ENCODE peak calls at places on chromosomes 12 and 14, in seven cellular contexts. Q, T, X, P, A, L and F are unnamed samples.

GRCh38 chr14:98234208-98234607 is 1037.8 kb downstream of the BCL11B start:
- DNase-seq in Q (no peak), T (no peak), X (no peak), P (no peak), A (no peak), L (no peak), F (no peak)

GRCh38 chr12:22234561-22234960 is 99.9 kb downstream of the ST8SIA1 start:
- DNase-seq in Q (peak; percentile 69), T (no peak), X (no peak), P (no peak), A (no peak), L (no peak), F (no peak)

GRCh38 chr14:79661762-79662161 is 549.5 kb downstream of the DIO2 start:
- DNase-seq in Q (peak; percentile 56), T (no peak), X (no peak), P (no peak), A (no peak), L (no peak), F (peak; percentile 1)

GRCh38 chr14:77882098-77882497 is 82.2 kb downstream of the ADCK1 start:
- DNase-seq in Q (no peak), T (no peak), X (no peak), P (no peak), A (no peak), L (no peak), F (peak; percentile 36)

GRCh38 chr14:96741151-96741977 is 55.8 kb upstream of the VRK1 start:
- DNase-seq in Q (peak; percentile 15), T (peak; percentile 73), X (peak; percentile 66), P (peak; percentile 46), A (peak; percentile 78), L (peak; percentile 10), F (peak; percentile 46)

GRCh38 chr14:50067723-50068495 is 48.5 kb downstream of the VCPKMT start:
- DNase-seq in Q (peak; percentile 81), T (no peak), X (no peak), P (peak; percentile 22), A (no peak), L (no peak), F (no peak)

GRCh38 chr12:82090188-82090587 is 268.0 kb downstream of the CCDC59 start:
- DNase-seq in Q (no peak), T (no peak), X (no peak), P (no peak), A (no peak), L (no peak), F (no peak)

GRCh38 chr12:6872073-6873048 is 742 bp downstream of the SPSB2 start:
- DNase-seq in Q (peak; percentile 64), T (peak; percentile 95), X (peak; percentile 87), P (peak; percentile 86), A (peak; percentile 86), L (no peak), F (peak; percentile 73)

GRCh38 chr14:28760431-28760996 is 6.1 kb upstream of the FOXG1 start:
- DNase-seq in Q (no peak), T (no peak), X (no peak), P (no peak), A (no peak), L (no peak), F (no peak)

DNA sequence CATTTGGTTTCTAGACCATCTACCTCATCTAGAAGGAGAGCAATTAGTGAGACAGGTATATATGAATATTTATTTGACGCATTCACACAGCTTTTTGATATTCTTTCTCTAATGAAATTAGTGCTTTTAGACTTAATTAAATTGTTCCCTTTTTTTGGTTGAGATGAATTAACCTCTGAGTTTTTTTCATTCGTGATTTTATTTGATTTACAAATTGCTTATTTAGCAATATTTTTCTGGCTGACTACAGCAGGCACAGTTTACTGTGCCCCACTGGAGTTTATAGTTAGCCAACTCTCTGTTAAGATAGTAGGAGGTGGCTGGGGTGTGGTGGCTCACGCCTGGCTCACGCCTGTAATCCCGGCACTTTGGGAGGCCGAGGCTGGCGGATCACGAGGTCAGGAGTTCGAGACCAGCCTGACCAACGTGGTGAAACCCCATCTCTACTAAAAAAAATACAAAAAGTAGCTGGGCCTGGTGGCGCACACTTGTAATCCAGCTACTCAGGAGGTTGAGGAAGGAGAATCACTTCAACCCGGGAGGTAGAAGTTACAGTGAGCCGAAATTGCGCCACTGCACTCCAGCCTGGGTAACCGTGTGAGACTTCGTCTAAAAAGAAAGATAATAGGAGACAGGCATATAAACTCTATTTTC is 16.7 kb downstream of the MDM2 start:
- DNase-seq in Q (no peak), T (no peak), X (no peak), P (no peak), A (no peak), L (no peak), F (no peak)
- H3K4me1 ChIP-seq in Q (peaks cover 6% of the 10 kb centered on the region), T (no peaks in the 10 kb centered on the region), X (no peaks in the 10 kb centered on the region), P (no peaks in the 10 kb centered on the region), A (no peaks in the 10 kb centered on the region), L (no peaks in the 10 kb centered on the region), F (peaks cover 8% of the 10 kb centered on the region)

DNA sequence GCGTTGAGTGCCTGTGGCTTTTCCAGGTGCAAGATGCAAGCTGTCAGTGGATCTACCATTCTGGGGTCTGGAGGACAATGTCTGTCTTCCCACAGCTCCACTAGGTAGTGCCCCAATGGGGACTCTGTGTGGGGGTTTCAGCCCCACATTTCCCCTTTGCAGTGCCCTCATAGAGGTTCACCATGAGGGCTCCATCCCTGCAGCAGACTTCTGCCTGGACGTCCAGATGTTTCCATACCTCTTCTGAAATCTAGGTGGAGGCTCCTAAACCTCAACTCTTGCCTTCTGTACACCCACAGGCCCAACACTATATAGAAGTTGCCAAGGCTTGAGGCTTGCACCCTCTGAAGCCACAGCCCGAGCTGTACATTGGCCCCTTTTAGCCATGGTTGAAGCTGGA is 52.9 kb downstream of the PRKCH start:
- DNase-seq in Q (no peak), T (no peak), X (no peak), P (no peak), A (no peak), L (no peak), F (no peak)
- H3K4ac ChIP-seq in Q (no peak overlapping the region), T (no peak overlapping the region), X (no peak overlapping the region), P (no peak overlapping the region), A (peak overlapping the region; percentile 37), L (no peak overlapping the region), F (no peak overlapping the region)

GRCh38 chr14:58629273-58629672 is 8.5 kb upstream of the DACT1 start:
- DNase-seq in Q (no peak), T (no peak), X (no peak), P (no peak), A (no peak), L (no peak), F (no peak)
- H3K4me1 ChIP-seq in Q (peaks cover 1% of the 10 kb centered on the region), T (peaks cover 12% of the 10 kb centered on the region), X (no peaks in the 10 kb centered on the region), P (peaks cover 22% of the 10 kb centered on the region), A (peaks cover 11% of the 10 kb centered on the region), L (peaks cover 17% of the 10 kb centered on the region), F (peaks cover 1% of the 10 kb centered on the region)

GRCh38 chr12:46153267-46153872 is 115.5 kb downstream of the SLC38A1 start:
- DNase-seq in Q (peak; percentile 52), T (no peak), X (no peak), P (peak; percentile 33), A (peak; percentile 48), L (no peak), F (peak; percentile 42)
- H3K4ac ChIP-seq in Q (no peak overlapping the region), T (no peak overlapping the region), X (no peak overlapping the region), P (no peak overlapping the region), A (no peak overlapping the region), L (no peak overlapping the region), F (no peak overlapping the region)